ENCODE peak calls at places on chromosomes 4 and X, in seven cellular contexts. K is adrenal gland, L is IMR-90, M is suprapubic skin, T is gastrocnemius medialis, E is vagina, X is stomach. U is an unnamed sample.
A peak's percentile ranks its signal among the peaks of the same experiment; 100 is the strongest.

GRCh38 chr4:176277162-176277904 is 8.3 kb upstream of the ASB5 start:
- DNase-seq in K (peak; percentile 78), L (peak; percentile 71), M (no peak), T (peak; percentile 73), E (no peak), X (peak; percentile 71), U (no peak)

GRCh38 chrX:48493890-48494364 is 14.9 kb upstream of the PORCN start:
- DNase-seq in K (peak; percentile 67), L (peak; percentile 38), M (no peak), T (no peak), E (no peak), X (peak; percentile 47), U (no peak)

GRCh38 chr4:89434364-89434988 is 126.9 kb upstream of the GPRIN3 start:
- DNase-seq in K (no peak), L (peak; percentile 35), M (no peak), T (no peak), E (no peak), X (no peak), U (no peak)

GRCh38 chr4:55757356-55758024 is 62.1 kb upstream of the EXOC1L start:
- DNase-seq in K (no peak), L (no peak), M (no peak), T (no peak), E (no peak), X (no peak), U (no peak)

GRCh38 chr4:24516926-24517325 is 67.4 kb downstream of the DHX15 start:
- DNase-seq in K (no peak), L (no peak), M (no peak), T (no peak), E (no peak), X (no peak), U (no peak)

GRCh38 chr4:71188197-71188625 is 150.6 kb upstream of the SLC4A4 start:
- DNase-seq in K (no peak), L (no peak), M (no peak), T (no peak), E (no peak), X (no peak), U (no peak)

GRCh38 chr4:144658908-144659307 is 13.0 kb downstream of the HHIP start:
- DNase-seq in K (no peak), L (peak; percentile 82), M (no peak), T (no peak), E (no peak), X (no peak), U (no peak)

GRCh38 chr4:3302164-3302785 is 9.5 kb downstream of the RGS12 start:
- DNase-seq in K (peak; percentile 65), L (no peak), M (no peak), T (peak; percentile 11), E (no peak), X (peak; percentile 48), U (no peak)

GRCh38 chrX:45697591-45697990 is 496.9 kb upstream of the DIPK2B start:
- DNase-seq in K (no peak), L (peak; percentile 90), M (no peak), T (no peak), E (no peak), X (no peak), U (no peak)

GRCh38 chr4:112633477-112634235 is 3.1 kb downstream of the ZGRF1 start:
- DNase-seq in K (no peak), L (peak; percentile 43), M (no peak), T (no peak), E (no peak), X (no peak), U (no peak)

GRCh38 chr4:124037236-124037635 is 640.6 kb downstream of the SPRY1 start:
- DNase-seq in K (no peak), L (no peak), M (no peak), T (no peak), E (no peak), X (no peak), U (no peak)

GRCh38 chr4:15737255-15737654 is 34.4 kb downstream of the BST1 start:
- DNase-seq in K (no peak), L (no peak), M (no peak), T (no peak), E (no peak), X (no peak), U (no peak)

GRCh38 chrX:47446431-47446830 is 36.6 kb downstream of the ZNF41 start:
- DNase-seq in K (no peak), L (no peak), M (no peak), T (no peak), E (no peak), X (no peak), U (no peak)

GRCh38 chrX:149950681-149951080 is 12.4 kb upstream of the EOLA2 start:
- DNase-seq in K (no peak), L (peak; percentile 67), M (no peak), T (no peak), E (no peak), X (no peak), U (peak; percentile 11)

GRCh38 chrX:1727531-1728027 is 112.7 kb downstream of the ASMT start:
- DNase-seq in K (peak; percentile 50), L (no peak), M (no peak), T (no peak), E (no peak), X (no peak), U (peak; percentile 68)

GRCh38 chr4:27666943-27667342 is 806.3 kb downstream of the STIM2 start:
- DNase-seq in K (no peak), L (no peak), M (no peak), T (no peak), E (no peak), X (no peak), U (no peak)

GRCh38 chr4:22730049-22730448 is 37.3 kb downstream of the GBA3 start:
- DNase-seq in K (no peak), L (no peak), M (no peak), T (no peak), E (no peak), X (no peak), U (no peak)
- TF ChIP-seq POLR2A in K (no peak), L (no peak), M (no peak), T (no peak), E (no peak), X (no peak), U (no peak)

GRCh38 chr4:77697860-77698599 is 92.4 kb downstream of the CXCL13 start:
- DNase-seq in K (no peak), L (peak; percentile 67), M (no peak), T (peak; percentile 14), E (no peak), X (peak; percentile 56), U (no peak)
- TF ChIP-seq POLR2A in K (no peak), L (no peak), M (no peak), T (no peak), E (no peak), X (no peak), U (no peak)

GRCh38 chr4:184810720-184811119 is 15.0 kb downstream of the ACSL1 start:
- DNase-seq in K (peak; percentile 55), L (no peak), M (no peak), T (peak; percentile 93), E (no peak), X (no peak), U (no peak)
- TF ChIP-seq POLR2A in K (no peak), L (no peak), M (no peak), T (no peak), E (no peak), X (no peak), U (no peak)

GRCh38 chrX:7146703-7147430 is 645 bp upstream of the STS start:
- DNase-seq in K (no peak), L (no peak), M (no peak), T (peak; percentile 71), E (no peak), X (peak; percentile 45), U (no peak)

GRCh38 chrX:7146026-7146702 is 1.3 kb upstream of the STS start:
- DNase-seq in K (no peak), L (no peak), M (no peak), T (no peak), E (no peak), X (no peak), U (no peak)

GRCh38 chrX:7147978-7148824 is at the start of gene PUDP:
- DNase-seq in K (peak; percentile 87), L (peak; percentile 83), M (peak; percentile 90), T (peak; percentile 77), E (no peak), X (peak; percentile 95), U (peak; percentile 49)

GRCh38 chrX:7149421-7149820 is 1.5 kb upstream of the PUDP start:
- DNase-seq in K (no peak), L (no peak), M (no peak), T (no peak), E (no peak), X (no peak), U (no peak)

DNA sequence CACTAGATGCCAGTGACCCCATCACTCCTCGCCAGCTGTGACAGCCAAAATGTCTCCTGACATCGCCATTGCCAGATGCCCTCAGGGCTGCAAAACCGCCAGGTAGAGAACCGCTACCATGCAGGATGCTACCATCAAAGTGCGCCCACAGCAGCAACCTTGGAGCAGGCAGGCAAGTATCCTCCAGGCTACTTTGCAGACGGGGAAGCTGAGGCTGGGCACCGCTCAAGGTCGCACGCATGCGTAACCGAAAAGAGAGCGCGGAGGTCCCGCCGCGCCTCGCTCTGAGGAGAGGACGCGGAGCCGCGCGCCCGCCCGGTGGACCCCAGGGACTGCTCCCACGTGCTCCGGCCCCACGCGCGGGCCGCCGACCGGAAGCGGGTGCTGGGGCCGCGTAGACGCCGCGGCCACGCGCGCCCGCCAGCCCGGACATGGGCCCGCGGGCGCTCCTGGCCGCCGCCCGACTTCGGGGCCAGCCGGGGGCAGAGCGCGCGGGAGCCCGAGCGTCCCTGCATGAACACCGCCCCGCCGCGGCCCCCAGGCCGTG is at the start of gene STS:
- DNase-seq in K (peak; percentile 61), L (peak; percentile 14), M (peak; percentile 68), T (peak; percentile 12), E (no peak), X (peak; percentile 49), U (no peak)
- TF ChIP-seq POLR2A in K (peak; percentile 31), L (no peak), M (no peak), T (no peak), E (no peak), X (no peak), U (no peak)

GRCh38 chrX:154804957-154805695 is at the start of gene MPP1:
- DNase-seq in K (peak; percentile 80), L (peak; percentile 66), M (peak; percentile 72), T (peak; percentile 64), E (no peak), X (peak; percentile 79), U (peak; percentile 65)
- TF ChIP-seq POLR2A in K (no peak), L (no peak), M (no peak), T (no peak), E (no peak), X (no peak), U (peak; percentile 34)

GRCh38 chr4:677431-678293 is 3.3 kb downstream of the MYL5 start:
- DNase-seq in K (peak; percentile 69), L (no peak), M (no peak), T (peak; percentile 49), E (no peak), X (peak; percentile 40), U (no peak)
- TF ChIP-seq POLR2A in K (no peak), L (no peak), M (no peak), T (no peak), E (no peak), X (no peak), U (no peak)

U was measured in H54.